ENCODE peak calls at places on chromosomes 12 and 14, in eight cellular contexts. One of them, this sample, is unnamed.

GRCh38 chr12:64608901-64609542 is 1.3 kb upstream of the RASSF3 start:
- DNase-seq in GM13977: peak
- DNase-seq in RWPE1: peak
- DNase-seq in fibroblast of lung: peak
- DNase-seq in AG10803: peak
- DNase-seq in tibial artery: no peak
- DNase-seq in choroid plexus epithelial cell: peak
- DNase-seq in Calu3: peak
- DNase-seq in this sample: peak

GRCh38 chr12:13142747-13143146 is 39.3 kb upstream of the GSG1 start:
- DNase-seq in GM13977: no peak
- DNase-seq in RWPE1: no peak
- DNase-seq in fibroblast of lung: no peak
- DNase-seq in AG10803: no peak
- DNase-seq in tibial artery: no peak
- DNase-seq in choroid plexus epithelial cell: no peak
- DNase-seq in Calu3: no peak
- DNase-seq in this sample: no peak

GRCh38 chr12:105201389-105201788 is 34.6 kb downstream of the APPL2 start:
- DNase-seq in GM13977: no peak
- DNase-seq in RWPE1: no peak
- DNase-seq in fibroblast of lung: no peak
- DNase-seq in AG10803: no peak
- DNase-seq in tibial artery: no peak
- DNase-seq in choroid plexus epithelial cell: peak
- DNase-seq in Calu3: no peak
- DNase-seq in this sample: no peak

GRCh38 chr12:84805474-84805858 is 107.1 kb downstream of the SLC6A15 start:
- DNase-seq in GM13977: no peak
- DNase-seq in RWPE1: no peak
- DNase-seq in fibroblast of lung: peak
- DNase-seq in AG10803: no peak
- DNase-seq in tibial artery: no peak
- DNase-seq in choroid plexus epithelial cell: no peak
- DNase-seq in Calu3: no peak
- DNase-seq in this sample: no peak

GRCh38 chr12:120797677-120798642 is 72.3 kb downstream of the ACADS start:
- DNase-seq in GM13977: no peak
- DNase-seq in RWPE1: no peak
- DNase-seq in fibroblast of lung: no peak
- DNase-seq in AG10803: no peak
- DNase-seq in tibial artery: no peak
- DNase-seq in choroid plexus epithelial cell: no peak
- DNase-seq in Calu3: no peak
- DNase-seq in this sample: no peak

GRCh38 chr12:67804168-67804567 is 155.6 kb downstream of the DYRK2 start:
- DNase-seq in GM13977: no peak
- DNase-seq in RWPE1: no peak
- DNase-seq in fibroblast of lung: no peak
- DNase-seq in AG10803: no peak
- DNase-seq in tibial artery: no peak
- DNase-seq in choroid plexus epithelial cell: no peak
- DNase-seq in Calu3: no peak
- DNase-seq in this sample: no peak

GRCh38 chr12:119061208-119061796 is 80.0 kb downstream of the SRRM4 start:
- DNase-seq in GM13977: peak
- DNase-seq in RWPE1: peak
- DNase-seq in fibroblast of lung: peak
- DNase-seq in AG10803: peak
- DNase-seq in tibial artery: no peak
- DNase-seq in choroid plexus epithelial cell: peak
- DNase-seq in Calu3: peak
- DNase-seq in this sample: no peak

GRCh38 chr14:67446371-67447032 is 34.5 kb upstream of the PLEK2 start:
- DNase-seq in GM13977: no peak
- DNase-seq in RWPE1: no peak
- DNase-seq in fibroblast of lung: peak
- DNase-seq in AG10803: no peak
- DNase-seq in tibial artery: no peak
- DNase-seq in choroid plexus epithelial cell: no peak
- DNase-seq in Calu3: no peak
- DNase-seq in this sample: no peak

GRCh38 chr14:99199854-99200653 is 71.9 kb downstream of the BCL11B start:
- DNase-seq in GM13977: no peak
- DNase-seq in RWPE1: no peak
- DNase-seq in fibroblast of lung: no peak
- DNase-seq in AG10803: peak
- DNase-seq in tibial artery: no peak
- DNase-seq in choroid plexus epithelial cell: no peak
- DNase-seq in Calu3: no peak
- DNase-seq in this sample: no peak

GRCh38 chr14:95026851-95027463 is 130.4 kb downstream of the DICER1 start:
- DNase-seq in GM13977: no peak
- DNase-seq in RWPE1: no peak
- DNase-seq in fibroblast of lung: no peak
- DNase-seq in AG10803: no peak
- DNase-seq in tibial artery: no peak
- DNase-seq in choroid plexus epithelial cell: no peak
- DNase-seq in Calu3: no peak
- DNase-seq in this sample: no peak

GRCh38 chr12:11730299-11731041 is 81.0 kb downstream of the ETV6 start:
- DNase-seq in GM13977: no peak
- DNase-seq in RWPE1: peak
- DNase-seq in fibroblast of lung: no peak
- DNase-seq in AG10803: no peak
- DNase-seq in tibial artery: no peak
- DNase-seq in choroid plexus epithelial cell: no peak
- DNase-seq in Calu3: peak
- DNase-seq in this sample: peak

GRCh38 chr12:116542345-116542950 is 16.7 kb upstream of the MAP1LC3B2 start:
- DNase-seq in GM13977: no peak
- DNase-seq in RWPE1: no peak
- DNase-seq in fibroblast of lung: no peak
- DNase-seq in AG10803: no peak
- DNase-seq in tibial artery: no peak
- DNase-seq in choroid plexus epithelial cell: no peak
- DNase-seq in Calu3: peak
- DNase-seq in this sample: no peak

GRCh38 chr14:89648924-89649323 is 231.9 kb upstream of the FOXN3 start:
- DNase-seq in GM13977: no peak
- DNase-seq in RWPE1: no peak
- DNase-seq in fibroblast of lung: no peak
- DNase-seq in AG10803: no peak
- DNase-seq in tibial artery: no peak
- DNase-seq in choroid plexus epithelial cell: no peak
- DNase-seq in Calu3: no peak
- DNase-seq in this sample: no peak

GRCh38 chr12:53065470-53065869 is 13.7 kb downstream of the SPRYD3 start:
- DNase-seq in GM13977: no peak
- DNase-seq in RWPE1: no peak
- DNase-seq in fibroblast of lung: no peak
- DNase-seq in AG10803: no peak
- DNase-seq in tibial artery: peak
- DNase-seq in choroid plexus epithelial cell: no peak
- DNase-seq in Calu3: no peak
- DNase-seq in this sample: no peak

GRCh38 chr14:67599698-67600561 is at the start of gene PIGH:
- DNase-seq in GM13977: peak
- DNase-seq in RWPE1: peak
- DNase-seq in fibroblast of lung: peak
- DNase-seq in AG10803: peak
- DNase-seq in tibial artery: peak
- DNase-seq in choroid plexus epithelial cell: peak
- DNase-seq in Calu3: peak
- DNase-seq in this sample: peak

GRCh38 chr12:100043657-100044056 is 58.9 kb upstream of the ANKS1B start:
- DNase-seq in GM13977: no peak
- DNase-seq in RWPE1: no peak
- DNase-seq in fibroblast of lung: no peak
- DNase-seq in AG10803: no peak
- DNase-seq in tibial artery: no peak
- DNase-seq in choroid plexus epithelial cell: no peak
- DNase-seq in Calu3: no peak
- DNase-seq in this sample: no peak

GRCh38 chr12:1115471-1116242 is 124.6 kb downstream of the ERC1 start:
- DNase-seq in GM13977: no peak
- DNase-seq in RWPE1: peak
- DNase-seq in fibroblast of lung: peak
- DNase-seq in AG10803: peak
- DNase-seq in tibial artery: no peak
- DNase-seq in choroid plexus epithelial cell: peak
- DNase-seq in Calu3: no peak
- DNase-seq in this sample: no peak

DNA sequence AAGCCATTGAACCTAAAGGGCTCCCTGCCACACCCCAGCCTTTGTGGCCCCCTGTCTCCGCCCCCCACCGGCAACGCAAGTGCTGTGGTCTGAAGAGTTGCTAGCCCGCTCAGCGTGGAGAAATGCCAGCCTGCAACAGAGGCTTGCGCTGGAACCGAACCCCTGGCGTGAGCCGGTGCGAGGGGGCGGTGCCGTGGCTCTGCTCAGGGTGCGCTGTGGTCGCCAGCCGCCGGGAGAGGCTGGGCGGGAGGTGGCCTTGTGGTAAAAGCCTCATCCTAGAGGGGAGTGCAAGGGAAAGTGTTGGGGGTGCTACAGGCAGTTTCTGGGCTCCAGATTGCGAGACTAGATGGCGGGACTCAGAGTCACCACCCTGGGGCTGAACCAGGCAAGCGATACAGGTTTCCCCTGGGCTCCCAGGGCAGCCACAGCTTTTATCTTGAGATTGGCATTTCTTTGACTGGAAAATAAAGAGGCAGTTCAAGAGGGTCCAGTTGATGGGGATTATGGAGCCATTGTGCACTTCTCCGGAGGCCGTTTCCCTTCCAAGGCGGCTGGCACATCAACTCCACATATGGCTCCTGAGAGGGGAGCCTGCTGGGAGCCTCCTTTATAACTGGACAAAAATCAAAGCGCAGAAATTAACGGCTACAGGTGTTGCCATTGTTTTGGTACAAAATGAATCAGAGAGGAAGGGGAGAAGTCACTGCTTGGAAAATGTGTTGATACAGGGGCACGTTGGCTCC is 2.3 kb downstream of the PLXNC1 start:
- DNase-seq in GM13977: peak
- DNase-seq in RWPE1: no peak
- DNase-seq in fibroblast of lung: no peak
- DNase-seq in AG10803: no peak
- DNase-seq in tibial artery: no peak
- DNase-seq in choroid plexus epithelial cell: no peak
- DNase-seq in Calu3: no peak
- DNase-seq in this sample: peak
- TF ChIP-seq CTCF in GM13977: no peak
- TF ChIP-seq CTCF in RWPE1: no peak
- TF ChIP-seq CTCF in fibroblast of lung: no peak
- TF ChIP-seq CTCF in AG10803: no peak
- TF ChIP-seq CTCF in tibial artery: no peak
- TF ChIP-seq CTCF in choroid plexus epithelial cell: no peak
- TF ChIP-seq CTCF in Calu3: no peak
- TF ChIP-seq CTCF in this sample: no peak

DNA sequence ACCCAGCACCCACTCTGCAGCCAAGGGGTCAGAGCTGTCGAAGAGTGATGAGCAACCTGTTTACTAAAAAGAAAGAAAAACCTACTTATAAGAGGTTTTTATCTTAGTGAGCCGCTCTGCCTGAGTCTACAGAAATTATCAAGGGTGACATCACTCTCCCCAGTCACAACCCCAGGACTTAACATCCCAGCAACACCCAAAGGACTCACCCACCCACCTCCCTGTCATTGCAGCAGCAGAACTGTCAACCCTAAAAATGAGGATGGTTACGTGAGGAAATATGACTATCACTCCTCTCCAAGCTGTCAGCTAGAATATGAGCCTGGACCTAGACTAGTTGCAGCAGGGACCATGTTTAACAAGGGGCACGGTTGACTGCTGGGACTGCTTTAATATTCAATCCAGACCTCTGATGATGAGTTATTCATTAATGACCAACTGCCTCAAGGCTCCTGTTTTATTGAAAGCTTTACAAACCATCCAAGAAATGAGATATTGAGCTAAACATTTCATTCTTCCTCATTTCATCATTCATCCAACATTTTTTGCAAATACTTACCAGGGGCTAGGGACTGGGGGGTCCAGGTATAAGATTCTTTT is 53.9 kb upstream of the FICD start:
- DNase-seq in GM13977: no peak
- DNase-seq in RWPE1: no peak
- DNase-seq in fibroblast of lung: no peak
- DNase-seq in AG10803: no peak
- DNase-seq in tibial artery: no peak
- DNase-seq in choroid plexus epithelial cell: no peak
- DNase-seq in Calu3: no peak
- DNase-seq in this sample: no peak
- TF ChIP-seq CTCF in GM13977: no peak
- TF ChIP-seq CTCF in RWPE1: no peak
- TF ChIP-seq CTCF in fibroblast of lung: no peak
- TF ChIP-seq CTCF in AG10803: no peak
- TF ChIP-seq CTCF in tibial artery: no peak
- TF ChIP-seq CTCF in choroid plexus epithelial cell: no peak
- TF ChIP-seq CTCF in Calu3: no peak
- TF ChIP-seq CTCF in this sample: no peak

GRCh38 chr12:70366581-70367267 is 634 bp downstream of the KCNMB4 start:
- DNase-seq in GM13977: peak
- DNase-seq in RWPE1: peak
- DNase-seq in fibroblast of lung: peak
- DNase-seq in AG10803: peak
- DNase-seq in tibial artery: peak
- DNase-seq in choroid plexus epithelial cell: peak
- DNase-seq in Calu3: peak
- DNase-seq in this sample: peak
- TF ChIP-seq CTCF in GM13977: no peak
- TF ChIP-seq CTCF in RWPE1: no peak
- TF ChIP-seq CTCF in fibroblast of lung: no peak
- TF ChIP-seq CTCF in AG10803: no peak
- TF ChIP-seq CTCF in tibial artery: no peak
- TF ChIP-seq CTCF in choroid plexus epithelial cell: no peak
- TF ChIP-seq CTCF in Calu3: no peak
- TF ChIP-seq CTCF in this sample: no peak

DNA sequence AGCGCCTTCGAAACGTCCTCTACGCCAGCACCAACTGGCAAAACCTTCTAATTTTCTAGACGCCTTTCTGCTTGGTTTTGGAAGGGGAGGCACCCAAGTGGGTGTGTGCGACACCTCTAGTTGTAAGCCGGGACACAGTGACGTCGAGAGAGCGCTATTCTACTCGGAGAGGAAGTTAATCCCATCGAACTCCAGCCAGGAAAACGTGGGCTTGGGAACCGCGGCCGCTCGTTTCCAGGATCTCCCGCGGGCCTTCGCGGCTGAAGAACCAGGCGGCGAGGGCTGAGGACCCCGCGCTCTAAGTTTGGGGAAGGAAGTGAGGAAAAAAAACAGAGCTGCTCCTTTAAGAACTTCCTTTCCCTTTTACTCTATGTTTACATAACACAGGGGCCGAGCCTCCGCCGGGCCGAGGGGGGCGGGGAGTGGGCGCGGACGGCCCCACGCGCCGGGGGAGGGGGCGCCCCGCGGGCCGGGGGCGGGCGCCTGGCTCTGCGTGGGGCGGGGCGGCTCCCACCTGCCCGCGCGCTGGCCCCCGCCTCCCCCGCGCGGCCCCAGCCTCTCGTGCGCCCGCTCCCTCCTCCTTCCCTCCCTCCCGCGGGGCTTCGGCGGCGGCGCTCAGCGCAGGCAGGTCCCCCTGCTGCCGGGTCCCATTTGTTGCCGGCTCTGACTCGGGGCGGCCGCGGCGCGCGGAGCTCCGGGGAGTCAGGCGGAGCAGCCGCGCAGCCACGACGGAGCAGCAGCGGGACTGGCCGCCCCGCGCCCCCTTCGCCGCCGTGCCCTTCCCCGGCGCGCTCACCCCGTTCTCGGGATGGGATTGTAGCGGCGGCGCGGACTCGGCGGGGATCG is at the start of gene PELI2:
- DNase-seq in GM13977: peak
- DNase-seq in RWPE1: no peak
- DNase-seq in fibroblast of lung: peak
- DNase-seq in AG10803: peak
- DNase-seq in tibial artery: peak
- DNase-seq in choroid plexus epithelial cell: peak
- DNase-seq in Calu3: peak
- DNase-seq in this sample: peak
- TF ChIP-seq CTCF in GM13977: peak
- TF ChIP-seq CTCF in RWPE1: no peak
- TF ChIP-seq CTCF in fibroblast of lung: no peak
- TF ChIP-seq CTCF in AG10803: no peak
- TF ChIP-seq CTCF in tibial artery: peak
- TF ChIP-seq CTCF in choroid plexus epithelial cell: peak
- TF ChIP-seq CTCF in Calu3: no peak
- TF ChIP-seq CTCF in this sample: peak

This sample was measured in GM13976.